ENCODE peak calls at places on chromosomes 13 and 19, in six cellular contexts. D is IMR-90, I is A549, C is GM12878, U is K562, E is HepG2. Q is an unnamed sample.

GRCh38 chr13:68609671-68610070 is 1379.5 kb upstream of the PCDH9 start:
- DNase-seq in D (no peak), I (no peak), C (no peak), U (no peak), E (no peak), Q (no peak)

GRCh38 chr13:100657881-100658315 is 16.7 kb downstream of the TMTC4 start:
- DNase-seq in D (no peak), I (no peak), C (no peak), U (no peak), E (no peak), Q (no peak)

GRCh38 chr13:111184685-111185401 is 69.7 kb downstream of the ARHGEF7 start:
- DNase-seq in D (no peak), I (no peak), C (peak), U (no peak), E (no peak), Q (no peak)

GRCh38 chr19:1863308-1863637 is at the start of gene KLF16:
- DNase-seq in D (no peak), I (no peak), C (no peak), U (no peak), E (no peak), Q (no peak)

GRCh38 chr19:55451522-55452380 is 8.7 kb upstream of the SHISA7 start:
- DNase-seq in D (no peak), I (no peak), C (no peak), U (peak), E (no peak), Q (no peak)

GRCh38 chr13:50419466-50419865 is 404.2 kb downstream of the KCNRG start:
- DNase-seq in D (peak), I (no peak), C (no peak), U (no peak), E (no peak), Q (no peak)

GRCh38 chr13:49421391-49421790 is 22.5 kb downstream of the CAB39L start:
- DNase-seq in D (no peak), I (peak), C (peak), U (peak), E (peak), Q (peak)

GRCh38 chr19:45455707-45456499 is 11.9 kb upstream of the FOSB start:
- DNase-seq in D (peak), I (peak), C (no peak), U (peak), E (peak), Q (peak)

GRCh38 chr13:44934724-44935123 is 54.5 kb downstream of the NUFIP1 start:
- DNase-seq in D (peak), I (no peak), C (peak), U (no peak), E (no peak), Q (no peak)

GRCh38 chr13:24016046-24016445 is 118.7 kb upstream of the C1QTNF9B start:
- DNase-seq in D (no peak), I (no peak), C (no peak), U (no peak), E (no peak), Q (no peak)

GRCh38 chr19:23867895-23868294 is 46.8 kb upstream of the ZNF726 start:
- DNase-seq in D (no peak), I (no peak), C (no peak), U (no peak), E (no peak), Q (no peak)

GRCh38 chr19:5147971-5148793 is 179.3 kb downstream of the KDM4B start:
- DNase-seq in D (no peak), I (no peak), C (no peak), U (no peak), E (no peak), Q (no peak)

GRCh38 chr13:111177803-111178389 is 62.8 kb downstream of the ARHGEF7 start:
- DNase-seq in D (peak), I (no peak), C (no peak), U (no peak), E (no peak), Q (no peak)

GRCh38 chr19:42401365-42402303 is 11.5 kb upstream of the CNFN start:
- DNase-seq in D (peak), I (peak), C (no peak), U (peak), E (peak), Q (peak)

GRCh38 chr13:33611016-33611805 is 206.7 kb upstream of the RFC3 start:
- DNase-seq in D (peak), I (no peak), C (no peak), U (no peak), E (peak), Q (no peak)

GRCh38 chr13:59437902-59438301 is 725.8 kb downstream of the DIAPH3 start:
- DNase-seq in D (peak), I (no peak), C (no peak), U (no peak), E (no peak), Q (no peak)

GRCh38 chr19:52492201-52492960 is 35.1 kb upstream of the ZNF808 start:
- DNase-seq in D (no peak), I (no peak), C (no peak), U (peak), E (no peak), Q (no peak)

GRCh38 chr13:46057251-46058015 is 4.9 kb upstream of the ZC3H13 start:
- DNase-seq in D (peak), I (no peak), C (no peak), U (no peak), E (no peak), Q (no peak)

GRCh38 chr13:25733061-25733491 is 318.7 kb downstream of the SHISA2 start:
- DNase-seq in D (no peak), I (no peak), C (no peak), U (no peak), E (no peak), Q (no peak)

GRCh38 chr13:44136693-44137268 is 236.8 kb upstream of the SERP2 start:
- DNase-seq in D (no peak), I (no peak), C (no peak), U (no peak), E (no peak), Q (no peak)

GRCh38 chr19:56355517-56355916 is 37.8 kb downstream of the ZNF582 start:
- DNase-seq in D (no peak), I (no peak), C (no peak), U (no peak), E (peak), Q (no peak)

GRCh38 chr13:80551650-80552497 is 210.9 kb upstream of the SPRY2 start:
- DNase-seq in D (no peak), I (no peak), C (no peak), U (peak), E (no peak), Q (no peak)

GRCh38 chr13:39394811-39395685 is 207.9 kb downstream of the LHFPL6 start:
- DNase-seq in D (no peak), I (no peak), C (no peak), U (no peak), E (no peak), Q (no peak)

GRCh38 chr13:26220575-26220974 is 1.5 kb downstream of the RNF6 start:
- DNase-seq in D (peak), I (no peak), C (no peak), U (no peak), E (no peak), Q (no peak)

GRCh38 chr19:48608798-48609263 is 2.3 kb downstream of the SPACA4 start:
- DNase-seq in D (no peak), I (peak), C (no peak), U (peak), E (peak), Q (peak)

GRCh38 chr19:49020931-49021895 is 2.9 kb downstream of the CGB3 start:
- DNase-seq in D (peak), I (peak), C (no peak), U (no peak), E (peak), Q (no peak)

GRCh38 chr19:10260141-10260584 is 8.1 kb downstream of the MRPL4 start:
- DNase-seq in D (no peak), I (no peak), C (no peak), U (no peak), E (peak), Q (no peak)

GRCh38 chr19:33878136-33878535 is 81.5 kb downstream of the KCTD15 start:
- DNase-seq in D (no peak), I (no peak), C (no peak), U (no peak), E (no peak), Q (no peak)

GRCh38 chr19:41895745-41896580 is 13.0 kb downstream of the ARHGEF1 start:
- DNase-seq in D (no peak), I (peak), C (no peak), U (no peak), E (no peak), Q (no peak)

GRCh38 chr13:33640832-33641231 is 177.1 kb upstream of the RFC3 start:
- DNase-seq in D (peak), I (no peak), C (no peak), U (no peak), E (peak), Q (no peak)

GRCh38 chr13:109500146-109500773 is 286.1 kb downstream of the IRS2 start:
- DNase-seq in D (peak), I (peak), C (no peak), U (no peak), E (no peak), Q (peak)

GRCh38 chr19:42023121-42023942 is 29.3 kb upstream of the ATP1A3 start:
- DNase-seq in D (peak), I (peak), C (no peak), U (peak), E (peak), Q (peak)

GRCh38 chr19:6849876-6850275 is 37.5 kb upstream of the ADGRE1 start:
- DNase-seq in D (no peak), I (no peak), C (no peak), U (no peak), E (no peak), Q (no peak)
- TF ChIP-seq BHLHE40 in D (no peak), I (no peak), C (no peak), U (no peak), E (no peak), Q (no peak)

GRCh38 chr19:35127871-35128270 is 7.0 kb downstream of the LGI4 start:
- DNase-seq in D (no peak), I (no peak), C (no peak), U (no peak), E (no peak), Q (no peak)
- TF ChIP-seq BHLHE40 in D (no peak), I (no peak), C (no peak), U (no peak), E (no peak), Q (no peak)

GRCh38 chr13:98632971-98633370 is 56.1 kb upstream of the STK24 start:
- DNase-seq in D (peak), I (no peak), C (no peak), U (no peak), E (no peak), Q (no peak)
- TF ChIP-seq BHLHE40 in D (no peak), I (no peak), C (no peak), U (no peak), E (no peak), Q (no peak)

DNA sequence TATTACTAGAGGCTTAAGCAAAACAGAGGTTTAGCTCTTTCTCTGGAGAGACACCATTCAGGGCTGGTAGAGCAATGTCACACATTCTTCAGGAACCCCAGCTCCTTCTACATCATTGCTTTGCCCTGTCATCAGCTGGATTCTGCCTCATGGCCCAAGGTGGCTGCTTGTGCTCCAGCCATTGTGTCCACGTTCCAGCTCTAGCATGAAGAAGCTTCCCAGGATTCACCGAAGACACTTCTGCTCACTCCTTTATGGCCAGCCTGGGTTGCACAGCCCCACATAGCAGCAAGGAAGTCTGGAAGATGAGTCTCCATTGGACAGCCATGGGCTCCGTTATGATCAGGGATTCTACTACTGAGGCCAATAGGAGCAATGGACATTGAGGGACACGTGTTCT is 13.2 kb downstream of the PGLS start:
- DNase-seq in D (no peak), I (no peak), C (no peak), U (no peak), E (no peak), Q (no peak)
- TF ChIP-seq BHLHE40 in D (no peak), I (no peak), C (no peak), U (no peak), E (no peak), Q (no peak)

DNA sequence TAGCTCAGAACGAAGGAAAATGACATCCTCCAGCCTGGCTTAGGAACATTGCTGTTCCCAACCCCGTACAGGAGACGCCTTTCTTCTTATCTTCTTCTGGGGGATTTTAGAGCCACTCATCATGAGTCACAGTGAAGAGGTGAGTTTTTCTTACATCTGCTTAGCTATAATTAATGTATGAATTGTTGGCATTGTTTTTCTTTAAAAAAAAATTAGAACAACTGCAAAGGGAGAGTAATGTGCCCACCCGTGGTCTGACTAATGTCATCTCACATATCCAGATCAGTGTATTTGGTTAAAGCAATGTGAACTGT is 310.6 kb upstream of the TSHZ3 start:
- DNase-seq in D (peak), I (no peak), C (no peak), U (no peak), E (no peak), Q (no peak)
- TF ChIP-seq BHLHE40 in D (no peak), I (no peak), C (no peak), U (no peak), E (no peak), Q (no peak)

GRCh38 chr19:13951043-13951442 is 1.3 kb upstream of the DCAF15 start:
- DNase-seq in D (no peak), I (no peak), C (no peak), U (no peak), E (no peak), Q (no peak)

GRCh38 chr19:13951799-13952153 is 533 bp upstream of the DCAF15 start:
- DNase-seq in D (no peak), I (no peak), C (no peak), U (no peak), E (no peak), Q (no peak)

GRCh38 chr19:13952154-13953020 is at the start of gene DCAF15:
- DNase-seq in D (peak), I (peak), C (peak), U (peak), E (peak), Q (peak)

GRCh38 chr19:13954185-13954584 is 1.9 kb downstream of the DCAF15 start:
- DNase-seq in D (no peak), I (no peak), C (no peak), U (no peak), E (no peak), Q (no peak)

GRCh38 chr19:13953021-13953531 is 767 bp downstream of the DCAF15 start:
- DNase-seq in D (peak), I (peak), C (no peak), U (peak), E (no peak), Q (no peak)
- TF ChIP-seq BHLHE40 in D (no peak), I (no peak), C (no peak), U (no peak), E (no peak), Q (no peak)

GRCh38 chr19:18781885-18782527 is 9.1 kb downstream of the COMP start:
- DNase-seq in D (no peak), I (no peak), C (no peak), U (no peak), E (no peak), Q (no peak)
- TF ChIP-seq BHLHE40 in D (no peak), I (no peak), C (no peak), U (no peak), E (no peak), Q (no peak)

GRCh38 chr13:51502206-51502651 is 49.4 kb upstream of the INTS6 start:
- DNase-seq in D (peak), I (no peak), C (peak), U (no peak), E (no peak), Q (no peak)
- TF ChIP-seq BHLHE40 in D (peak), I (no peak), C (peak), U (no peak), E (no peak), Q (no peak)